ENCODE peak calls at places on chromosomes 3 and 15, in eight cellular contexts. J is Karpas-422; W is GM12878; E is suprapubic skin; G is GM23248; L is CD8-positive, alpha-beta T cell; A is A549; Q is uterus. C is an unnamed sample.

GRCh38 chr15:60255390-60255789 is 142.4 kb downstream of the ANXA2 start:
- DNase-seq in J (no peak), W (peak), E (no peak), G (peak), L (no peak), A (no peak), Q (no peak), C (no peak)

GRCh38 chr3:143152043-143152442 is 32.5 kb downstream of the CHST2 start:
- DNase-seq in J (no peak), W (no peak), E (no peak), G (no peak), L (no peak), A (no peak), Q (no peak), C (no peak)

GRCh38 chr15:72011291-72011940 is 106.5 kb downstream of the MYO9A start:
- DNase-seq in J (no peak), W (no peak), E (no peak), G (no peak), L (no peak), A (no peak), Q (no peak), C (no peak)

GRCh38 chr15:88535607-88536313 is 10.7 kb downstream of the DET1 start:
- DNase-seq in J (no peak), W (no peak), E (no peak), G (no peak), L (no peak), A (no peak), Q (no peak), C (no peak)

GRCh38 chr3:172516318-172517214 is 6.7 kb downstream of the TNFSF10 start:
- DNase-seq in J (no peak), W (no peak), E (no peak), G (peak), L (no peak), A (no peak), Q (peak), C (no peak)

GRCh38 chr15:36271048-36271447 is 308.4 kb upstream of the CDIN1 start:
- DNase-seq in J (no peak), W (no peak), E (no peak), G (no peak), L (no peak), A (no peak), Q (no peak), C (no peak)

GRCh38 chr3:17111556-17111955 is 226.8 kb downstream of the PLCL2 start:
- DNase-seq in J (no peak), W (no peak), E (no peak), G (peak), L (no peak), A (no peak), Q (no peak), C (no peak)

GRCh38 chr3:169754711-169755110 is 10.1 kb downstream of the TERC start:
- DNase-seq in J (peak), W (no peak), E (no peak), G (no peak), L (no peak), A (no peak), Q (no peak), C (no peak)

GRCh38 chr3:125125822-125126245 is 70.0 kb upstream of the HEG1 start:
- DNase-seq in J (no peak), W (no peak), E (no peak), G (peak), L (no peak), A (no peak), Q (no peak), C (no peak)

GRCh38 chr3:123449986-123450474 is 1.1 kb upstream of the ADCY5 start:
- DNase-seq in J (no peak), W (no peak), E (no peak), G (peak), L (no peak), A (peak), Q (peak), C (no peak)

GRCh38 chr15:94047566-94047965 is 183.8 kb upstream of the MCTP2 start:
- DNase-seq in J (no peak), W (no peak), E (no peak), G (no peak), L (no peak), A (no peak), Q (no peak), C (no peak)

GRCh38 chr15:39454189-39454986 is 126.5 kb upstream of the THBS1 start:
- DNase-seq in J (no peak), W (no peak), E (no peak), G (peak), L (no peak), A (no peak), Q (no peak), C (no peak)

GRCh38 chr3:61783993-61784718 is 222.8 kb downstream of the PTPRG start:
- DNase-seq in J (no peak), W (no peak), E (no peak), G (peak), L (no peak), A (no peak), Q (no peak), C (no peak)

GRCh38 chr15:79644091-79644490 is 212.0 kb downstream of the MINAR1 start:
- DNase-seq in J (no peak), W (no peak), E (no peak), G (peak), L (no peak), A (peak), Q (no peak), C (no peak)

GRCh38 chr3:129418041-129418973 is 10.1 kb downstream of the EFCAB12 start:
- DNase-seq in J (no peak), W (no peak), E (peak), G (no peak), L (no peak), A (no peak), Q (no peak), C (no peak)

GRCh38 chr3:31361391-31362273 is 171.1 kb upstream of the STT3B start:
- DNase-seq in J (no peak), W (no peak), E (no peak), G (peak), L (no peak), A (no peak), Q (no peak), C (no peak)

GRCh38 chr15:71575474-71576045 is 234.8 kb upstream of the NR2E3 start:
- DNase-seq in J (peak), W (no peak), E (no peak), G (peak), L (no peak), A (peak), Q (no peak), C (no peak)

GRCh38 chr3:132342615-132343014 is 25.4 kb downstream of the ACP3 start:
- DNase-seq in J (no peak), W (no peak), E (no peak), G (no peak), L (no peak), A (no peak), Q (no peak), C (no peak)

GRCh38 chr3:57758686-57759085 is 2.6 kb downstream of the SLMAP start:
- DNase-seq in J (no peak), W (no peak), E (no peak), G (peak), L (no peak), A (no peak), Q (no peak), C (no peak)

GRCh38 chr15:87752250-87752951 is 504.1 kb downstream of the NTRK3 start:
- DNase-seq in J (no peak), W (no peak), E (no peak), G (peak), L (no peak), A (peak), Q (no peak), C (no peak)

GRCh38 chr15:98850991-98851776 is 156.4 kb downstream of the PGPEP1L start:
- DNase-seq in J (peak), W (no peak), E (peak), G (peak), L (peak), A (peak), Q (peak), C (peak)

GRCh38 chr3:3753416-3753815 is 45.8 kb upstream of the LRRN1 start:
- DNase-seq in J (no peak), W (no peak), E (no peak), G (no peak), L (no peak), A (no peak), Q (no peak), C (no peak)

GRCh38 chr3:57637391-57637790 is 40.2 kb upstream of the ARF4 start:
- DNase-seq in J (no peak), W (no peak), E (no peak), G (no peak), L (no peak), A (no peak), Q (no peak), C (no peak)

GRCh38 chr3:106533761-106534160 is 664.9 kb upstream of the CBLB start:
- DNase-seq in J (no peak), W (no peak), E (no peak), G (no peak), L (no peak), A (no peak), Q (no peak), C (no peak)

GRCh38 chr3:135238866-135239434 is 443.9 kb downstream of the EPHB1 start:
- DNase-seq in J (no peak), W (no peak), E (no peak), G (no peak), L (no peak), A (no peak), Q (no peak), C (no peak)

GRCh38 chr15:88238618-88239430 is 17.7 kb downstream of the NTRK3 start:
- DNase-seq in J (no peak), W (no peak), E (no peak), G (peak), L (no peak), A (no peak), Q (peak), C (no peak)

GRCh38 chr3:192719964-192720363 is 7.4 kb downstream of the FGF12 start:
- DNase-seq in J (no peak), W (no peak), E (no peak), G (no peak), L (no peak), A (no peak), Q (no peak), C (no peak)

GRCh38 chr3:131699001-131699400 is 196.2 kb upstream of the MRPL3 start:
- DNase-seq in J (no peak), W (no peak), E (no peak), G (peak), L (no peak), A (no peak), Q (no peak), C (no peak)

GRCh38 chr15:85621096-85621495 is 173.6 kb downstream of the KLHL25 start:
- DNase-seq in J (no peak), W (no peak), E (no peak), G (peak), L (no peak), A (no peak), Q (no peak), C (no peak)

GRCh38 chr3:156388469-156389150 is 166.3 kb downstream of the SSR3 start:
- DNase-seq in J (no peak), W (no peak), E (no peak), G (peak), L (no peak), A (no peak), Q (no peak), C (no peak)

GRCh38 chr3:134294302-134294925 is 43.8 kb upstream of the RYK start:
- DNase-seq in J (no peak), W (peak), E (no peak), G (no peak), L (peak), A (no peak), Q (no peak), C (no peak)

GRCh38 chr15:81752149-81752942 is 293.5 kb downstream of the MEX3B start:
- DNase-seq in J (no peak), W (no peak), E (peak), G (peak), L (no peak), A (no peak), Q (peak), C (no peak)

GRCh38 chr15:97235285-97235985 is 725.1 kb upstream of the ARRDC4 start:
- DNase-seq in J (peak), W (no peak), E (no peak), G (peak), L (no peak), A (peak), Q (peak), C (no peak)

GRCh38 chr3:112654492-112654891 is 13.5 kb upstream of the CCDC80 start:
- DNase-seq in J (no peak), W (no peak), E (no peak), G (peak), L (no peak), A (no peak), Q (no peak), C (no peak)

GRCh38 chr15:25242166-25242879 is 196.5 kb downstream of the UBE3A start:
- DNase-seq in J (no peak), W (no peak), E (peak), G (no peak), L (no peak), A (no peak), Q (peak), C (peak)

GRCh38 chr15:66937588-66937987 is 127.8 kb upstream of the SMAD3 start:
- DNase-seq in J (no peak), W (no peak), E (peak), G (no peak), L (no peak), A (no peak), Q (no peak), C (no peak)

GRCh38 chr15:79157631-79158592 is 67.3 kb upstream of the RASGRF1 start:
- DNase-seq in J (no peak), W (no peak), E (no peak), G (no peak), L (no peak), A (no peak), Q (no peak), C (no peak)

GRCh38 chr15:93223803-93224202 is 134.8 kb upstream of the RGMA start:
- DNase-seq in J (no peak), W (peak), E (no peak), G (no peak), L (no peak), A (no peak), Q (no peak), C (no peak)

GRCh38 chr3:39900462-39901002 is 91.1 kb downstream of the MYRIP start:
- DNase-seq in J (no peak), W (no peak), E (no peak), G (peak), L (no peak), A (no peak), Q (no peak), C (no peak)

GRCh38 chr3:141378556-141378955 is 10.3 kb downstream of the ZBTB38 start:
- DNase-seq in J (no peak), W (no peak), E (no peak), G (no peak), L (no peak), A (no peak), Q (no peak), C (no peak)

GRCh38 chr3:141380987-141381386 is 12.7 kb downstream of the ZBTB38 start:
- DNase-seq in J (no peak), W (peak), E (no peak), G (no peak), L (no peak), A (no peak), Q (no peak), C (no peak)

GRCh38 chr3:141380279-141380678 is 12.0 kb downstream of the ZBTB38 start:
- DNase-seq in J (no peak), W (no peak), E (no peak), G (no peak), L (no peak), A (no peak), Q (no peak), C (no peak)

GRCh38 chr3:141377377-141377776 is 9.1 kb downstream of the ZBTB38 start:
- DNase-seq in J (no peak), W (no peak), E (no peak), G (no peak), L (no peak), A (no peak), Q (no peak), C (no peak)

GRCh38 chr3:141379250-141379872 is 11.1 kb downstream of the ZBTB38 start:
- DNase-seq in J (no peak), W (peak), E (no peak), G (no peak), L (no peak), A (no peak), Q (no peak), C (no peak)
- H3K4me3 ChIP-seq in J (no peak), W (peak), E (no peak), G (no peak), L (no peak), A (no peak), Q (no peak), C (no peak)

GRCh38 chr3:52845691-52846426 is 11.0 kb upstream of the MUSTN1 start:
- DNase-seq in J (peak), W (no peak), E (no peak), G (peak), L (no peak), A (peak), Q (no peak), C (no peak)
- H3K4me3 ChIP-seq in J (no peak), W (no peak), E (no peak), G (no peak), L (no peak), A (no peak), Q (no peak), C (no peak)

GRCh38 chr3:55159016-55159415 is 231.2 kb upstream of the LRTM1 start:
- DNase-seq in J (no peak), W (no peak), E (no peak), G (no peak), L (no peak), A (no peak), Q (no peak), C (no peak)

GRCh38 chr3:55160241-55160877 is 232.5 kb upstream of the LRTM1 start:
- DNase-seq in J (peak), W (peak), E (no peak), G (peak), L (no peak), A (peak), Q (no peak), C (no peak)

GRCh38 chr3:55158345-55158744 is 230.5 kb upstream of the LRTM1 start:
- DNase-seq in J (no peak), W (no peak), E (no peak), G (no peak), L (no peak), A (no peak), Q (no peak), C (no peak)

GRCh38 chr3:55161256-55161655 is 233.4 kb upstream of the LRTM1 start:
- DNase-seq in J (no peak), W (no peak), E (no peak), G (peak), L (no peak), A (no peak), Q (no peak), C (no peak)

GRCh38 chr3:55159711-55160110 is 231.9 kb upstream of the LRTM1 start:
- DNase-seq in J (no peak), W (no peak), E (no peak), G (no peak), L (no peak), A (no peak), Q (no peak), C (no peak)
- H3K4me3 ChIP-seq in J (no peak), W (no peak), E (no peak), G (no peak), L (no peak), A (no peak), Q (no peak), C (no peak)

DNA sequence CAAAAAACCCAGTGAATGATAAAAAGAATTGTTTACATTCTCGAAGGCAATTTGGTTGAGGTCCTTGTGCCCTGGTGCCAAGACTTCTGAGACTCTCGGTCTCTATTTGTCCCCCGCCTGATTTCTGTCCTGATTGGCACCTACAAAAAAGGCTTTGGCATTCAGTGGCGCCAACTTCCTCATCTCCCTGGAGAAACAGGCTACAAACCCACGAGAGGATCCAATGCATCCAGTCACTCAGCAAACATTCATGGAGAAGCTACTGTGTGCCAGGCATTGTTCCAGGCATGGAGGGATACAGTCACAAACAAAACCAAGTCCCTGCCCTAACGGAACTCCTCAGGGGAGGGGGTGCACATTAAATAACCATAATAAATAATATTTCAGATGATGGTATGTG is 42.7 kb downstream of the HES1 start:
- DNase-seq in J (no peak), W (no peak), E (no peak), G (peak), L (no peak), A (no peak), Q (no peak), C (no peak)
- H3K4me3 ChIP-seq in J (no peak), W (no peak), E (no peak), G (no peak), L (no peak), A (no peak), Q (no peak), C (no peak)

DNA sequence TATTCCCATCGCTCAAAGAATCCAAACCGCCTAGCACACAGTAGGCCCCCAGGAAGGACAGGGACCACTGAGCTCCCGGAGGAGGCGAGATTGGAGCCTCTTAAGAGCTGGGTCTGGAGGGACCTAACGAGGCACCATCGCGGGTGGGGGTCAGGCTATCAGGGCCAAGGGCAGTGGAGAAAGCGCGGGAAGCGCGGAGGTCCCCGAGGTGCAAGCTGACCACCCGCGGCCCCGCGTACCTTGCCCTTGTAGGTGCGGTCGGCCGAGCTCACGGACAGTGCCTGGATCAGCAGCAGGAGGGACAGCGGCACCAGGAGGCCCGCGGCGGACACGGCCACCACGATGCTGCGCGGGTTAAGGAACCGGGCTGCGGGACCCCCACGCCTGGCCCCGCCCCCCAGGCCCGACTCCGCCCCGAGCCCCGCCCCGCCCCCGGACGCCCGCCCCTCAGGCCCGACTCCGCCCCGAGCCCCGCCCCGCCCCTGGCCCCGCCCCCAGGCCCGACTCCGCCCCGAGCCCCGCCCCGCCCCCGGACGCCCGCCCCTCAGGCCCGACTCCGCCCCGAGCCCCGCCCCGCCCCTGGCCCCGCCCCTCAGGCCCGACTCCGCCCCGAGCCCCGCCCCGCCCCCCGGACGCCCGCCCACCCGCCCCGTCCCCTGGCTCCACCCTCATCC is 3.9 kb downstream of the ZDHHC19 start:
- DNase-seq in J (no peak), W (no peak), E (no peak), G (no peak), L (no peak), A (no peak), Q (no peak), C (peak)
- H3K4me3 ChIP-seq in J (no peak), W (no peak), E (peak), G (no peak), L (peak), A (peak), Q (no peak), C (peak)

DNA sequence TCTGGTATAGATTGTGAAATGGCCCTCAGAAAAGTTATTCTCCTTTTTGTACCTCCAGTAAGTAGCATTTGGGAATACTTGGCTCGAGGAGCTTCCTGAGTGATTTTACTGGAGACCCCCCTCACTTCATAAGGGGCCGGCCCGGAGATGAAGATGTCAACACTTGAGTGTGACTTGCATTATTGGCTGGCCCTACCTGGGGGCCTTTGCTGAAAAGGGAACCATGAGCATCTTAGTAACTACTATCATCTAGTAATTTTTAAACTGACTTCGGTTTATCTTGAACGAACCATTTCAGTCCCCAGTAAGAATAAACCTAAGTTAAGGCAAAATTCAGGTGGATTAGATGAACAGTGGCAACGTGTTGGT is 1.3 kb downstream of the FAIM start:
- DNase-seq in J (peak), W (no peak), E (no peak), G (no peak), L (no peak), A (no peak), Q (no peak), C (no peak)
- H3K4me3 ChIP-seq in J (peak), W (peak), E (peak), G (peak), L (no peak), A (peak), Q (peak), C (peak)

GRCh38 chr3:120506828-120507774 is 56.3 kb upstream of the FSTL1 start:
- DNase-seq in J (peak), W (no peak), E (no peak), G (peak), L (no peak), A (peak), Q (peak), C (no peak)
- H3K4me3 ChIP-seq in J (no peak), W (no peak), E (no peak), G (peak), L (no peak), A (no peak), Q (no peak), C (peak)